ENCODE peak calls at places on chromosomes 13 and 19, in four cellular contexts. M, H, J and X are unnamed samples.
A peak's percentile ranks its signal among the peaks of the same experiment; 100 is the strongest.

GRCh38 chr13:40079721-40080120 is 424.3 kb downstream of the COG6 start:
- DNase-seq in M (no peak), H (no peak), J (no peak), X (no peak)

GRCh38 chr13:102309110-102309509 is 92.7 kb downstream of the FGF14 start:
- DNase-seq in M (no peak), J (no peak), H (peak; percentile 73), X (no peak)

GRCh38 chr13:26022538-26023292 is 29.1 kb downstream of the SHISA2 start:
- DNase-seq in J (no peak), M (no peak), H (peak; percentile 88), X (peak; percentile 97)

GRCh38 chr13:57409656-57410055 is 221.9 kb upstream of the PCDH17 start:
- DNase-seq in J (no peak), H (no peak), M (no peak), X (no peak)

GRCh38 chr19:43474986-43475705 is 9.7 kb upstream of the LYPD3 start:
- DNase-seq in J (peak; percentile 81), M (peak; percentile 96), H (peak; percentile 96), X (peak; percentile 89)

GRCh38 chr13:93698016-93698613 is 471.5 kb downstream of the GPC6 start:
- DNase-seq in H (no peak), M (no peak), J (no peak), X (no peak)

GRCh38 chr19:36460046-36460445 is 29.3 kb downstream of the ZNF566 start:
- DNase-seq in H (no peak), M (no peak), J (no peak), X (no peak)

GRCh38 chr13:75687145-75687763 is 51.1 kb downstream of the LMO7 start:
- DNase-seq in M (peak; percentile 9), H (peak; percentile 49), J (peak; percentile 22), X (peak; percentile 73)

GRCh38 chr19:52600639-52601024 is 30.5 kb downstream of the ZNF701 start:
- DNase-seq in J (no peak), H (no peak), M (no peak), X (no peak)

GRCh38 chr13:23025848-23026608 is 154.8 kb upstream of the SGCG start:
- DNase-seq in M (peak; percentile 22), H (no peak), J (no peak), X (no peak)

GRCh38 chr19:31516756-31517155 is 167.5 kb upstream of the TSHZ3 start:
- DNase-seq in H (no peak), M (no peak), J (no peak), X (no peak)

GRCh38 chr19:31517466-31518180 is 168.4 kb upstream of the TSHZ3 start:
- DNase-seq in M (no peak), H (no peak), J (no peak), X (no peak)

GRCh38 chr19:31519216-31519615 is 170.0 kb upstream of the TSHZ3 start:
- DNase-seq in J (no peak), M (no peak), H (no peak), X (no peak)

GRCh38 chr19:31518216-31518615 is 169.0 kb upstream of the TSHZ3 start:
- DNase-seq in H (no peak), J (no peak), M (no peak), X (no peak)

GRCh38 chr19:31518626-31519025 is 169.4 kb upstream of the TSHZ3 start:
- DNase-seq in H (no peak), J (no peak), M (no peak), X (no peak)
- H3K4me1 ChIP-seq in H (peaks cover 4% of the 10 kb centered on the region), J (no peaks in the 10 kb centered on the region), M (no peaks in the 10 kb centered on the region), X (no peaks in the 10 kb centered on the region)

GRCh38 chr13:28316129-28316528 is 177.8 kb downstream of the PAN3 start:
- DNase-seq in H (no peak), J (no peak), M (no peak), X (no peak)

GRCh38 chr13:28318418-28318995 is 176.4 kb downstream of the FLT1 start:
- DNase-seq in H (no peak), J (no peak), M (no peak), X (no peak)

GRCh38 chr13:28316841-28317240 is 178.1 kb downstream of the FLT1 start:
- DNase-seq in H (no peak), M (no peak), J (no peak), X (no peak)

GRCh38 chr13:28314879-28315278 is 176.5 kb downstream of the PAN3 start:
- DNase-seq in M (no peak), H (no peak), J (no peak), X (no peak)

GRCh38 chr13:28313579-28313978 is 175.2 kb downstream of the PAN3 start:
- DNase-seq in H (no peak), J (no peak), M (peak; percentile 31), X (no peak)
- TF ChIP-seq CTCF in H (peak; percentile 50), J (no peak), M (no peak), X (peak; percentile 34)

GRCh38 chr13:58879114-58879513 is 1247.6 kb downstream of the PCDH17 start:
- DNase-seq in J (no peak), H (no peak), M (no peak), X (no peak)
- H3K4me1 ChIP-seq in J (no peaks in the 10 kb centered on the region), H (no peaks in the 10 kb centered on the region), M (no peaks in the 10 kb centered on the region), X (no peaks in the 10 kb centered on the region)

GRCh38 chr19:46601318-46602224 is at the start of gene CALM3:
- DNase-seq in H (no peak), J (no peak), M (peak; percentile 55), X (no peak)
- TF ChIP-seq CTCF in H (no peak), J (no peak), M (no peak), X (no peak)

DNA sequence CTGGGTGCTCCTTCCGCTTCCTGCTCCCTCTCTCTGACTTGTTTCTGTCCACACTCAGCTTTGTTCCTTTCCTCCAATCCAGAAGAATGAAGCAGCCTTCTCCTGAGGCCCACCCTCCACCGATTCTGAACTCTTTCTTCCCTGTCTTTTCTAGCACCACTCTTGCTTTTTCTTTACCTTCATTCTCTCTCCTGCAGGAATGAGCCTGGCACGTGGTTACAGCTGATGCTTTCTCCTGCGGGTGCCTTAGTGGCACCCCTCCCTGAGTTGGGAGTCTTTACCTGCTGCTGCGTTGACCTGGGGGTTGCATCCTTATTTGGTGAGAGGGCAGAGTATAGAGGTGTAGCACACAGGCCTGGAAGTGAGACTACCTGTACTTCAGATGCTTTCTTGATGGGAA is 6.2 kb downstream of the UBAC2 start:
- DNase-seq in J (no peak), H (no peak), M (no peak), X (no peak)
- H3K4me1 ChIP-seq in J (peaks cover 18% of the 10 kb centered on the region), H (peaks cover 6% of the 10 kb centered on the region), M (peaks cover 13% of the 10 kb centered on the region), X (peaks cover 12% of the 10 kb centered on the region)

DNA sequence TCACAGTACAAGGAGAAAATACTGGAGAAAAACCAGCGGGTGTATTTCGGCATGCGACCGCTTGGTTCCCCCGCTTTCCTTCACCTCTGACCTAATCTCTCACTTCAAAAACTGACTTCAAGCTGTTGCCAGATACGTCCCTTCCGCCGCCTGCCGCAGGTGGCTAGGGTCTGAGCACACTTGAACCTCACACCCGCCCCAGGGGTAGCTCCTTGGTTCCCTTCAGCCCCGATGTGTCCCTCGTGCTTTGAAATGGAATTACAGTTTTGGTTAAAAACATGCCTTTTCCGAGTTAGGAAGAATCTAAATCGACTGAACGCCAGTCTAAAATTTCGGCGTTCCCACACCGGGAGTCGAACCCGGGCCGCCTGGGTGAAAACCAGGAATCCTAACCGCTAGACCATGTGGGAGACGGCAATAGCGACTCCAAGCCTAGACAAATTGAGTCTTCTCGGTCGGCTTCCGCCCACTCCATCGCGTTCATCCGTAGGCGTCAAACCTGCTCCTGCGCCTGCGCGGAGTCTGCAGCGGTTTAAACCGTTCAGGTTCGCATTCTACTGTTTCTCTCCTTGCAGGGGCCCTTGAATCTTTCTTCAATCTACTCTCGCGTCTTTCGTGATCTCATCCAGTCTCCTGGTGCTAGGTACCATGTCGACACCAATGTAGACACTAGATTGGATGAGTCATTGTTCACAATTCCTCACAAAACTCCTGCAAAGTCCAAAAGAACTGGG is 71.5 kb downstream of the NUFIP1 start:
- DNase-seq in H (peak; percentile 97), J (peak; percentile 94), M (peak; percentile 94), X (peak; percentile 92)
- TF ChIP-seq CTCF in H (peak; percentile 48), J (peak; percentile 29), M (peak; percentile 58), X (no peak)

GRCh38 chr19:887599-887998 is 5.4 kb downstream of the MED16 start:
- DNase-seq in H (no peak), J (no peak), M (no peak), X (no peak)
- H3K4me1 ChIP-seq in H (no peaks in the 10 kb centered on the region), J (no peaks in the 10 kb centered on the region), M (peaks cover 5% of the 10 kb centered on the region), X (peaks cover 9% of the 10 kb centered on the region)

DNA sequence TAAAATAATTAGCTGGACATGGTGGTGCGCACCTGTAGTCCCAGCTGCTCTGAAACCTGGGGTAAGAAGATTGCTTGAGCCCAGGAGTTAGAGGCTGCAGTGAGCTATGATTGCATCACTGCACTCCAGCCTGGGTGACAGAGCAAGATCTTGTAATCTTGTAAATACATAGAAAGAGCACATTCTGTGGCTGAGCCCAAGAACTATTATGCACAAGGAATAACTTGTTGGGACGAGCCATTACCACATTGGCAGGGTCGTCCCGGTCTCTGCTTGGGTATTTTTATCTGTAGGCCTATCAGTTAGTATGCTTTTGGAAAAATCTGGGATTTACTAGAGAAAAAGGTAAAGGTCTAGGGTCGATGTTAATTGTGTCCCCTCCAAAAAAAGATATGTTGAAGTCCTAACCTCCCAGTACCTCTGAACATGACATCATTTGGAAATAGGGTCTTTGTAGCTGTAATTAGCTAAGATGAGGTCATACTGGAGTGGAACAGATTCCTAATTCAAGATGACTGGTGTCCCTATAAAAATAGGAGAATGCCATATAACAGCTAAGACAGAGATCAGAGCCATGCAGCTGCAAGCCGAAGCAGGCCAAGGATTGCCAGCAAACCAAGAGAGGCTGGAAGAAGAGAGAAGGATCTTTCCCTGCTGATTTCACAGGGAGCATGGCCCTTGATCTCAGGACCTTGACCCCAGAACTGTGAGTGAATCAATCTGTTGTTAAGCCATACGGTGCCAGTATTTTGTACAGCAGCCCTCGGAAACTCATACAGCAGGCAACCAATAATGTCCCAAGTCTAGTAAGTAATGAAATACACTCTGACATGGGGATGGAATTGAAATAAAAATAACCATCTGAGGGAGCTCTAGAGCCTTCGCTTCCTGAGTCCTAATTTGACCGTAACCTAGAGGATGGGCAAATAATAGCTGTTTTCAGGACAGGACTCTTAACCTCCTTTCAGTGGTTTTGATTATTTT is 77.0 kb downstream of the TM9SF2 start:
- DNase-seq in J (peak; percentile 54), M (peak; percentile 13), H (no peak), X (peak; percentile 20)
- TF ChIP-seq CTCF in J (peak; percentile 48), M (peak; percentile 32), H (peak; percentile 36), X (peak; percentile 43)